ENCODE peak calls at places on chromosomes 2 and 18, in six cellular contexts. V is stomach; P is cardiac muscle cell; N is breast epithelium; Z is fibroblast of lung; C is CD8-positive, alpha-beta T cell. G is an unnamed sample.

GRCh38 chr2:118003396-118003824 is 10.5 kb downstream of the CCDC93 start:
- DNase-seq in N (no peak), V (peak; percentile 51), Z (peak; percentile 89), C (peak; percentile 57), P (peak; percentile 91), G (peak; percentile 74)

GRCh38 chr18:37574113-37574512 is 8.5 kb upstream of the CELF4 start:
- DNase-seq in C (no peak), Z (no peak), P (peak; percentile 31), N (no peak), V (no peak), G (no peak)

GRCh38 chr2:104318001-104318555 is 535.8 kb upstream of the POU3F3 start:
- DNase-seq in Z (no peak), P (no peak), V (no peak), C (no peak), N (no peak), G (no peak)

GRCh38 chr2:196275646-196276352 is 104.4 kb upstream of the STK17B start:
- DNase-seq in N (no peak), P (no peak), V (no peak), C (no peak), Z (peak; percentile 36), G (no peak)

GRCh38 chr2:114688241-114688640 is 245.8 kb downstream of the DPP10 start:
- DNase-seq in V (no peak), N (no peak), P (no peak), C (no peak), Z (no peak), G (no peak)

GRCh38 chr2:236980961-236981360 is 104.7 kb upstream of the COPS8 start:
- DNase-seq in C (no peak), N (no peak), P (no peak), V (no peak), Z (no peak), G (no peak)

GRCh38 chr2:237465515-237466227 is 21.4 kb upstream of the MLPH start:
- DNase-seq in C (no peak), Z (peak; percentile 99), V (no peak), P (peak; percentile 94), N (no peak), G (no peak)

GRCh38 chr2:236190674-236191073 is 22.5 kb upstream of the GBX2 start:
- DNase-seq in N (no peak), C (no peak), Z (no peak), V (no peak), P (no peak), G (no peak)

GRCh38 chr18:2854871-2855270 is 8.1 kb downstream of the EMILIN2 start:
- DNase-seq in Z (peak; percentile 22), P (peak; percentile 30), V (no peak), C (no peak), N (no peak), G (no peak)

GRCh38 chr2:20351555-20352229 is 1.0 kb upstream of the PUM2 start:
- DNase-seq in N (no peak), Z (no peak), V (peak; percentile 60), P (no peak), C (no peak), G (no peak)

GRCh38 chr2:199070550-199070949 is 387.2 kb downstream of the SATB2 start:
- DNase-seq in P (no peak), C (no peak), N (no peak), Z (no peak), V (no peak), G (peak; percentile 14)

GRCh38 chr18:25896178-25896780 is 194.1 kb downstream of the SS18 start:
- DNase-seq in Z (peak; percentile 71), N (no peak), V (no peak), P (peak; percentile 68), C (peak; percentile 12), G (peak; percentile 16)

GRCh38 chr2:156486614-156487013 is 50.4 kb downstream of the GPD2 start:
- DNase-seq in P (no peak), Z (no peak), C (no peak), N (no peak), V (no peak), G (no peak)

GRCh38 chr18:57744211-57744694 is 58.9 kb downstream of the ATP8B1 start:
- DNase-seq in N (no peak), P (no peak), V (peak; percentile 40), Z (peak; percentile 85), C (no peak), G (no peak)

GRCh38 chr2:67561411-67561965 is 164.4 kb downstream of the ETAA1 start:
- DNase-seq in P (peak; percentile 83), N (no peak), V (peak; percentile 66), C (no peak), Z (peak; percentile 64), G (peak; percentile 8)

GRCh38 chr18:67318651-67319050 is 197.9 kb downstream of the DSEL start:
- DNase-seq in V (no peak), Z (peak; percentile 9), N (no peak), C (no peak), P (no peak), G (no peak)

GRCh38 chr2:118489712-118490255 is 357.7 kb downstream of the EN1 start:
- DNase-seq in V (no peak), Z (no peak), P (no peak), C (no peak), N (no peak), G (no peak)

GRCh38 chr2:149087751-149088150 is 49.3 kb downstream of the LYPD6B start:
- DNase-seq in P (peak; percentile 8), N (no peak), Z (no peak), C (no peak), V (no peak), G (peak; percentile 10)

GRCh38 chr2:170170281-170171035 is 7.5 kb upstream of the MYO3B start:
- DNase-seq in N (no peak), P (no peak), V (no peak), C (no peak), Z (no peak), G (no peak)

GRCh38 chr2:145807978-145808377 is 1288.1 kb upstream of the ZEB2 start:
- DNase-seq in V (no peak), C (no peak), N (no peak), P (no peak), Z (no peak), G (no peak)

GRCh38 chr2:23488584-23488983 is 103.6 kb downstream of the KLHL29 start:
- DNase-seq in Z (no peak), P (no peak), V (no peak), N (no peak), C (no peak), G (no peak)

GRCh38 chr2:31238906-31239841 is 5.2 kb downstream of the EHD3 start:
- DNase-seq in C (no peak), P (no peak), Z (no peak), V (no peak), N (no peak), G (no peak)

GRCh38 chr2:74902281-74902860 is 56.1 kb upstream of the POLE4 start:
- DNase-seq in Z (no peak), P (no peak), N (no peak), C (no peak), V (no peak), G (peak; percentile 10)

GRCh38 chr18:21194871-21195771 is 46.9 kb upstream of the GREB1L start:
- DNase-seq in N (no peak), V (no peak), Z (peak; percentile 71), C (no peak), P (peak; percentile 66), G (peak; percentile 32)

GRCh38 chr2:10552220-10552870 is 104.2 kb upstream of the ODC1 start:
- DNase-seq in C (no peak), N (no peak), P (no peak), Z (no peak), V (no peak), G (no peak)

GRCh38 chr2:174335605-174336402 is 1.1 kb downstream of the SP9 start:
- DNase-seq in N (no peak), C (no peak), P (no peak), V (no peak), Z (no peak), G (no peak)

GRCh38 chr2:119011162-119011909 is 69.3 kb downstream of the MARCO start:
- DNase-seq in C (no peak), V (peak; percentile 49), Z (peak; percentile 15), N (no peak), P (peak; percentile 62), G (peak; percentile 8)

GRCh38 chr18:825891-826585 is 14.0 kb upstream of the YES1 start:
- DNase-seq in N (no peak), Z (no peak), C (no peak), P (peak; percentile 32), V (no peak), G (no peak)

GRCh38 chr18:79797518-79798345 is at the start of gene KCNG2:
- DNase-seq in C (peak; percentile 35), V (no peak), N (no peak), Z (peak; percentile 33), P (peak; percentile 47), G (peak; percentile 34)
- H3K4me3 ChIP-seq in C (no peak within 1 kb of the TSS), V (peak within 1 kb of the TSS; percentile 31), N (peak within 1 kb of the TSS; percentile 32), Z (peak within 1 kb of the TSS; percentile 30), P (peak within 1 kb of the TSS; percentile 33), G (peak within 1 kb of the TSS; percentile 61)

GRCh38 chr2:230879271-230879882 is 14.6 kb downstream of the ITM2C start:
- DNase-seq in N (no peak), P (no peak), C (no peak), V (no peak), Z (no peak), G (peak; percentile 97)
- H3K36me3 ChIP-seq in N (no peaks in the 10 kb centered on the region), P (peaks cover 28% of the 10 kb centered on the region), C (no peaks in the 10 kb centered on the region), V (peaks cover 53% of the 10 kb centered on the region), Z (peaks cover 7% of the 10 kb centered on the region), G (peaks cover 3% of the 10 kb centered on the region)

GRCh38 chr2:239380831-239381708 is 19.8 kb downstream of the HDAC4 start:
- DNase-seq in N (no peak), P (no peak), Z (no peak), V (no peak), C (peak; percentile 72), G (no peak)
- H3K27ac ChIP-seq in N (no peak overlapping the region), P (no peak overlapping the region), Z (no peak overlapping the region), V (no peak overlapping the region), C (peak overlapping the region; percentile 42), G (peak overlapping the region; percentile 2)

GRCh38 chr18:8616026-8616401 is 6.8 kb downstream of the RAB12 start:
- DNase-seq in C (no peak), V (no peak), N (no peak), Z (no peak), P (no peak), G (no peak)

GRCh38 chr18:8611916-8612576 is 2.8 kb downstream of the RAB12 start:
- DNase-seq in P (no peak), C (no peak), N (peak; percentile 30), Z (no peak), V (no peak), G (no peak)

GRCh38 chr18:8617907-8618306 is 8.7 kb downstream of the RAB12 start:
- DNase-seq in P (no peak), Z (no peak), V (no peak), N (no peak), C (no peak), G (no peak)

GRCh38 chr18:8614875-8615274 is 5.6 kb downstream of the RAB12 start:
- DNase-seq in N (no peak), V (no peak), P (no peak), C (no peak), Z (no peak), G (no peak)

DNA sequence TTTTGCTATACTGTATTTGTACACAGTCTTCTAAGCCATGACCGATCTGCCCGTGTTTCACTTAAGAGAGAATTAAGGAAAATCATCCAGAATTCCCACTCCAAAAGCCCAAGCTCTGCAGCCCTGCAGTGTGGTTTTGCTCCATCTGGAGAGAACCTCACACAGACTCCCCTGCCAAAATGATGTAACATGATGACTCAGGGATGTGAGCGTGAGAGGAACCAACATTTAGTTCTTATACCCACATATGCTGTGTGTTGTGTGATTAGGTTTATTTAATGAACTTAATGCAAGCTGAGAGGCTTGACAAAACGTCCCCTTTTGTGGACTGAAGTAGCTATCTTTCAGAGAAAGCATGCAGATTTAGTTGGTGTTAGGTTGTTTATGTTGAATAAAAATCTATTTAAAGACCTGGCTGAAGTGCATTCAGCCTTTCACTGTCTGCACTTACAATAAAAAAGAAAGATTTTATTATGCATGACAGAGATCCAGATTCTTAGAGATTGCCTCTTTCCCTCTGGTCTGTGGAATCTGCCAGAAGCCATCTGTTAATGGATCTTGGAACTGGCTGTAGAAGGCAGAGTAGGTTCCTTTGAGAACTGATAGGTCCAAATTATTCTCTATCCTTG is 6.3 kb downstream of the RAB12 start:
- DNase-seq in V (no peak), N (no peak), C (no peak), P (peak; percentile 92), Z (peak; percentile 95), G (no peak)
- H3K4me3 ChIP-seq in V (no peak overlapping the region), N (no peak overlapping the region), C (no peak overlapping the region), P (no peak overlapping the region), Z (peak overlapping the region; percentile 37), G (no peak overlapping the region)

G was measured in small intestine.